ENCODE peak calls at places on chromosomes 11 and 22, in nine cellular contexts. One of them, this sample, is unnamed.

GRCh38 chr22:44814266-44815098 is 62.1 kb downstream of the ARHGAP8 start:
- DNase-seq in ovary: no peak
- DNase-seq in breast epithelium: no peak
- DNase-seq in thoracic aorta: no peak
- DNase-seq in NAMALWA: no peak
- DNase-seq in endothelial cell: no peak
- DNase-seq in astrocyte of the hippocampus: no peak
- DNase-seq in stimulated activated CD4-positive, alpha-beta T cell treated with anti-CD3 and anti-CD28 coated beads, Interleukin-2, amount 100 ng/mL, for 24 hours: no peak
- DNase-seq in nucleus accumbens: no peak
- DNase-seq in this sample: no peak

GRCh38 chr11:115912484-115912945 is 408.3 kb upstream of the CADM1 start:
- DNase-seq in ovary: no peak
- DNase-seq in breast epithelium: no peak
- DNase-seq in thoracic aorta: no peak
- DNase-seq in NAMALWA: peak
- DNase-seq in endothelial cell: peak
- DNase-seq in astrocyte of the hippocampus: peak
- DNase-seq in stimulated activated CD4-positive, alpha-beta T cell treated with anti-CD3 and anti-CD28 coated beads, Interleukin-2, amount 100 ng/mL, for 24 hours: no peak
- DNase-seq in nucleus accumbens: no peak
- DNase-seq in this sample: no peak

GRCh38 chr11:67581469-67581868 is 2.1 kb upstream of the GSTP1 start:
- DNase-seq in ovary: no peak
- DNase-seq in breast epithelium: no peak
- DNase-seq in thoracic aorta: no peak
- DNase-seq in NAMALWA: no peak
- DNase-seq in endothelial cell: no peak
- DNase-seq in astrocyte of the hippocampus: no peak
- DNase-seq in stimulated activated CD4-positive, alpha-beta T cell treated with anti-CD3 and anti-CD28 coated beads, Interleukin-2, amount 100 ng/mL, for 24 hours: no peak
- DNase-seq in nucleus accumbens: no peak
- DNase-seq in this sample: no peak

GRCh38 chr22:35212020-35212419 is 45.3 kb upstream of the HMGXB4 start:
- DNase-seq in ovary: no peak
- DNase-seq in breast epithelium: no peak
- DNase-seq in thoracic aorta: no peak
- DNase-seq in NAMALWA: no peak
- DNase-seq in endothelial cell: no peak
- DNase-seq in astrocyte of the hippocampus: peak
- DNase-seq in stimulated activated CD4-positive, alpha-beta T cell treated with anti-CD3 and anti-CD28 coated beads, Interleukin-2, amount 100 ng/mL, for 24 hours: no peak
- DNase-seq in nucleus accumbens: no peak
- DNase-seq in this sample: peak

GRCh38 chr11:73554677-73555320 is 43.1 kb downstream of the FAM168A start:
- DNase-seq in ovary: no peak
- DNase-seq in breast epithelium: no peak
- DNase-seq in thoracic aorta: no peak
- DNase-seq in NAMALWA: no peak
- DNase-seq in endothelial cell: no peak
- DNase-seq in astrocyte of the hippocampus: no peak
- DNase-seq in stimulated activated CD4-positive, alpha-beta T cell treated with anti-CD3 and anti-CD28 coated beads, Interleukin-2, amount 100 ng/mL, for 24 hours: no peak
- DNase-seq in nucleus accumbens: no peak
- DNase-seq in this sample: no peak

GRCh38 chr11:68396526-68396925 is 64.0 kb upstream of the PPP6R3 start:
- DNase-seq in ovary: no peak
- DNase-seq in breast epithelium: no peak
- DNase-seq in thoracic aorta: no peak
- DNase-seq in NAMALWA: no peak
- DNase-seq in endothelial cell: no peak
- DNase-seq in astrocyte of the hippocampus: no peak
- DNase-seq in stimulated activated CD4-positive, alpha-beta T cell treated with anti-CD3 and anti-CD28 coated beads, Interleukin-2, amount 100 ng/mL, for 24 hours: no peak
- DNase-seq in nucleus accumbens: no peak
- DNase-seq in this sample: no peak

GRCh38 chr22:20957118-20957690 is 9.9 kb upstream of the AIFM3 start:
- DNase-seq in ovary: no peak
- DNase-seq in breast epithelium: no peak
- DNase-seq in thoracic aorta: no peak
- DNase-seq in NAMALWA: no peak
- DNase-seq in endothelial cell: no peak
- DNase-seq in astrocyte of the hippocampus: peak
- DNase-seq in stimulated activated CD4-positive, alpha-beta T cell treated with anti-CD3 and anti-CD28 coated beads, Interleukin-2, amount 100 ng/mL, for 24 hours: no peak
- DNase-seq in nucleus accumbens: no peak
- DNase-seq in this sample: no peak

GRCh38 chr22:19607198-19608113 is 83.2 kb upstream of the CLDN5 start:
- DNase-seq in ovary: peak
- DNase-seq in breast epithelium: peak
- DNase-seq in thoracic aorta: no peak
- DNase-seq in NAMALWA: no peak
- DNase-seq in endothelial cell: peak
- DNase-seq in astrocyte of the hippocampus: no peak
- DNase-seq in stimulated activated CD4-positive, alpha-beta T cell treated with anti-CD3 and anti-CD28 coated beads, Interleukin-2, amount 100 ng/mL, for 24 hours: peak
- DNase-seq in nucleus accumbens: no peak
- DNase-seq in this sample: no peak

GRCh38 chr11:66457826-66458225 is 8.9 kb upstream of the PELI3 start:
- DNase-seq in ovary: no peak
- DNase-seq in breast epithelium: no peak
- DNase-seq in thoracic aorta: no peak
- DNase-seq in NAMALWA: peak
- DNase-seq in endothelial cell: no peak
- DNase-seq in astrocyte of the hippocampus: no peak
- DNase-seq in stimulated activated CD4-positive, alpha-beta T cell treated with anti-CD3 and anti-CD28 coated beads, Interleukin-2, amount 100 ng/mL, for 24 hours: no peak
- DNase-seq in nucleus accumbens: no peak
- DNase-seq in this sample: no peak

GRCh38 chr11:12070446-12071267 is 39.7 kb upstream of the MICAL2 start:
- DNase-seq in ovary: no peak
- DNase-seq in breast epithelium: no peak
- DNase-seq in thoracic aorta: no peak
- DNase-seq in NAMALWA: no peak
- DNase-seq in endothelial cell: no peak
- DNase-seq in astrocyte of the hippocampus: no peak
- DNase-seq in stimulated activated CD4-positive, alpha-beta T cell treated with anti-CD3 and anti-CD28 coated beads, Interleukin-2, amount 100 ng/mL, for 24 hours: no peak
- DNase-seq in nucleus accumbens: no peak
- DNase-seq in this sample: no peak

GRCh38 chr22:30305906-30306628 is 16.8 kb upstream of the CASTOR1 start:
- DNase-seq in ovary: no peak
- DNase-seq in breast epithelium: no peak
- DNase-seq in thoracic aorta: no peak
- DNase-seq in NAMALWA: peak
- DNase-seq in endothelial cell: no peak
- DNase-seq in astrocyte of the hippocampus: no peak
- DNase-seq in stimulated activated CD4-positive, alpha-beta T cell treated with anti-CD3 and anti-CD28 coated beads, Interleukin-2, amount 100 ng/mL, for 24 hours: no peak
- DNase-seq in nucleus accumbens: no peak
- DNase-seq in this sample: peak

GRCh38 chr11:92852946-92853345 is 116.5 kb upstream of the MTNR1B start:
- DNase-seq in ovary: no peak
- DNase-seq in breast epithelium: no peak
- DNase-seq in thoracic aorta: no peak
- DNase-seq in NAMALWA: no peak
- DNase-seq in endothelial cell: no peak
- DNase-seq in astrocyte of the hippocampus: peak
- DNase-seq in stimulated activated CD4-positive, alpha-beta T cell treated with anti-CD3 and anti-CD28 coated beads, Interleukin-2, amount 100 ng/mL, for 24 hours: no peak
- DNase-seq in nucleus accumbens: peak
- DNase-seq in this sample: no peak

GRCh38 chr11:100672483-100673038 is 14.5 kb upstream of the ARHGAP42 start:
- DNase-seq in ovary: no peak
- DNase-seq in breast epithelium: no peak
- DNase-seq in thoracic aorta: no peak
- DNase-seq in NAMALWA: no peak
- DNase-seq in endothelial cell: no peak
- DNase-seq in astrocyte of the hippocampus: peak
- DNase-seq in stimulated activated CD4-positive, alpha-beta T cell treated with anti-CD3 and anti-CD28 coated beads, Interleukin-2, amount 100 ng/mL, for 24 hours: no peak
- DNase-seq in nucleus accumbens: no peak
- DNase-seq in this sample: no peak

GRCh38 chr11:64648551-64648950 is 57.5 kb downstream of the SLC22A12 start:
- DNase-seq in ovary: no peak
- DNase-seq in breast epithelium: no peak
- DNase-seq in thoracic aorta: no peak
- DNase-seq in NAMALWA: no peak
- DNase-seq in endothelial cell: no peak
- DNase-seq in astrocyte of the hippocampus: no peak
- DNase-seq in stimulated activated CD4-positive, alpha-beta T cell treated with anti-CD3 and anti-CD28 coated beads, Interleukin-2, amount 100 ng/mL, for 24 hours: no peak
- DNase-seq in nucleus accumbens: no peak
- DNase-seq in this sample: no peak

GRCh38 chr22:48254311-48254873 is 1491.9 kb downstream of the TBC1D22A start:
- DNase-seq in ovary: no peak
- DNase-seq in breast epithelium: no peak
- DNase-seq in thoracic aorta: no peak
- DNase-seq in NAMALWA: no peak
- DNase-seq in endothelial cell: no peak
- DNase-seq in astrocyte of the hippocampus: no peak
- DNase-seq in stimulated activated CD4-positive, alpha-beta T cell treated with anti-CD3 and anti-CD28 coated beads, Interleukin-2, amount 100 ng/mL, for 24 hours: no peak
- DNase-seq in nucleus accumbens: no peak
- DNase-seq in this sample: no peak

GRCh38 chr22:23054531-23055257 is 15.6 kb upstream of the GNAZ start:
- DNase-seq in ovary: no peak
- DNase-seq in breast epithelium: no peak
- DNase-seq in thoracic aorta: no peak
- DNase-seq in NAMALWA: peak
- DNase-seq in endothelial cell: no peak
- DNase-seq in astrocyte of the hippocampus: no peak
- DNase-seq in stimulated activated CD4-positive, alpha-beta T cell treated with anti-CD3 and anti-CD28 coated beads, Interleukin-2, amount 100 ng/mL, for 24 hours: no peak
- DNase-seq in nucleus accumbens: no peak
- DNase-seq in this sample: no peak

This sample was measured in RPMI7951.